ENCODE peak calls at places on chromosomes 7 and 10, in nine cellular contexts. F, B, A, L, H, N, Y, S and O are unnamed samples.

GRCh38 chr7:19117081-19117869 is at the start of gene TWIST1:
- DNase-seq in N (peak), S (peak), H (no peak), A (no peak), B (peak), L (no peak), Y (no peak), F (no peak), O (no peak)

GRCh38 chr10:7412482-7413251 is 1.8 kb upstream of the SFMBT2 start:
- DNase-seq in B (no peak), H (no peak), F (peak), L (no peak), S (no peak), A (no peak), N (no peak), Y (no peak), O (no peak)

GRCh38 chr7:106844286-106844997 is 20.6 kb upstream of the PIK3CG start:
- DNase-seq in F (no peak), L (no peak), A (no peak), H (no peak), B (no peak), N (no peak), S (no peak), Y (no peak), O (no peak)

GRCh38 chr7:47149208-47149864 is 432.6 kb downstream of the TNS3 start:
- DNase-seq in F (no peak), H (no peak), Y (no peak), N (no peak), L (no peak), A (no peak), B (no peak), S (no peak), O (no peak)

GRCh38 chr7:24290004-24290641 is 6.1 kb downstream of the NPY start:
- DNase-seq in S (peak), L (no peak), H (peak), N (peak), A (no peak), Y (no peak), F (peak), B (no peak), O (peak)

GRCh38 chr7:106012935-106013439 is 49.9 kb downstream of the CDHR3 start:
- DNase-seq in Y (no peak), F (no peak), A (no peak), H (no peak), N (no peak), L (no peak), B (no peak), S (peak), O (no peak)

GRCh38 chr10:99672884-99673283 is 13.6 kb downstream of the ENTPD7 start:
- DNase-seq in N (no peak), Y (no peak), S (no peak), F (no peak), H (no peak), L (no peak), B (no peak), A (no peak), O (no peak)

GRCh38 chr7:134693256-134693655 is 46.6 kb downstream of the BPGM start:
- DNase-seq in L (no peak), F (peak), B (peak), Y (no peak), A (no peak), N (no peak), H (no peak), S (peak), O (no peak)

GRCh38 chr10:126063353-126063791 is 167.0 kb downstream of the FANK1 start:
- DNase-seq in N (no peak), H (no peak), Y (no peak), F (no peak), L (no peak), A (no peak), B (no peak), S (peak), O (no peak)

GRCh38 chr10:81013771-81014170 is 476.1 kb downstream of the SH2D4B start:
- DNase-seq in F (no peak), B (no peak), A (no peak), N (no peak), L (no peak), H (no peak), Y (no peak), S (no peak), O (no peak)

GRCh38 chr7:1618475-1618874 is 48.6 kb upstream of the PSMG3 start:
- DNase-seq in F (no peak), B (no peak), L (no peak), H (no peak), S (no peak), N (no peak), Y (no peak), A (no peak), O (no peak)

GRCh38 chr10:47042199-47042473 is 130.9 kb downstream of the PTPN20 start:
- DNase-seq in S (no peak), N (no peak), B (no peak), H (no peak), Y (no peak), A (no peak), L (no peak), F (no peak), O (no peak)

GRCh38 chr10:86758231-86759072 is 2.0 kb downstream of the BMPR1A start:
- DNase-seq in L (no peak), S (no peak), B (no peak), H (no peak), N (no peak), A (no peak), F (no peak), Y (no peak), O (no peak)

GRCh38 chr7:2033586-2034135 is 199.1 kb downstream of the MAD1L1 start:
- DNase-seq in L (no peak), A (no peak), N (no peak), F (no peak), S (no peak), Y (no peak), B (peak), H (no peak), O (no peak)

GRCh38 chr7:832968-833424 is 720 bp downstream of the SUN1 start:
- DNase-seq in L (no peak), F (no peak), N (no peak), A (no peak), H (no peak), B (no peak), Y (no peak), S (no peak), O (no peak)

GRCh38 chr7:30732606-30733005 is 19.3 kb upstream of the INMT start:
- DNase-seq in F (no peak), Y (no peak), A (no peak), B (no peak), N (no peak), L (no peak), S (no peak), H (no peak), O (no peak)

GRCh38 chr7:24141876-24142509 is 142.0 kb upstream of the NPY start:
- DNase-seq in N (no peak), S (no peak), B (no peak), Y (no peak), F (no peak), L (no peak), A (no peak), H (no peak), O (no peak)